ENCODE peak calls at places on chromosomes 16 and 17, in ten cellular contexts. V, C, M, B, X, Z, Y, L, H and W are unnamed samples.

GRCh38 chr17:5581655-5582054 is 2.7 kb downstream of the NLRP1 start:
- DNase-seq in B (no peak), X (no peak), Y (no peak), C (no peak), H (no peak), M (no peak), V (no peak), L (no peak), Z (no peak), W (no peak)

GRCh38 chr17:34382586-34383224 is 19.7 kb upstream of the CCL1 start:
- DNase-seq in Y (no peak), X (peak), Z (no peak), M (no peak), B (peak), V (no peak), C (no peak), H (no peak), L (no peak), W (no peak)

GRCh38 chr16:48366165-48367093 is 18.8 kb downstream of the SIAH1 start:
- DNase-seq in M (no peak), Z (peak), C (peak), V (no peak), B (peak), L (peak), Y (peak), X (peak), H (peak), W (no peak)

GRCh38 chr17:49439673-49440571 is 25.2 kb upstream of the PHB1 start:
- DNase-seq in Z (no peak), C (no peak), Y (no peak), M (no peak), L (no peak), H (no peak), V (no peak), B (peak), X (no peak), W (no peak)

GRCh38 chr17:47929218-47930000 is 12.0 kb upstream of the PNPO start:
- DNase-seq in X (no peak), L (no peak), B (no peak), Z (no peak), M (no peak), Y (no peak), V (peak), C (no peak), H (no peak), W (no peak)

GRCh38 chr16:80751167-80751566 is 53.2 kb downstream of the CDYL2 start:
- DNase-seq in H (peak), X (no peak), M (no peak), C (no peak), L (no peak), V (no peak), Z (peak), B (peak), Y (no peak), W (no peak)

GRCh38 chr17:1362065-1362848 is 37.8 kb downstream of the YWHAE start:
- DNase-seq in C (peak), M (no peak), Y (no peak), V (no peak), Z (no peak), X (peak), B (peak), L (no peak), H (no peak), W (no peak)

GRCh38 chr17:49576121-49576905 is 642 bp downstream of the NXPH3 start:
- DNase-seq in M (peak), B (peak), Y (peak), V (peak), X (no peak), L (peak), H (no peak), Z (no peak), C (peak), W (no peak)

GRCh38 chr17:7289256-7290032 is 5.0 kb downstream of the YBX2 start:
- DNase-seq in X (no peak), H (no peak), M (no peak), C (no peak), B (no peak), L (no peak), V (no peak), Y (no peak), Z (no peak), W (no peak)

GRCh38 chr17:80904036-80904435 is 87.6 kb upstream of the CHMP6 start:
- DNase-seq in M (no peak), C (no peak), L (no peak), Z (no peak), B (no peak), X (no peak), Y (no peak), H (no peak), V (no peak), W (no peak)

GRCh38 chr16:72927199-72928088 is 120.5 kb downstream of the ZFHX3 start:
- DNase-seq in H (peak), V (no peak), Y (no peak), X (no peak), M (no peak), C (no peak), L (peak), B (peak), Z (peak), W (no peak)

GRCh38 chr16:88811850-88812736 is at the start of gene APRT:
- DNase-seq in L (peak), B (peak), X (peak), Z (peak), M (peak), H (peak), Y (peak), C (peak), V (peak), W (peak)
- TF ChIP-seq CTCF in L (peak), B (no peak), X (peak), Z (peak), M (no peak), H (no peak), Y (no peak), C (peak), V (peak), W (peak)

GRCh38 chr16:24497405-24497804 is 42.0 kb upstream of the RBBP6 start:
- DNase-seq in H (peak), C (no peak), X (no peak), B (peak), Y (no peak), Z (peak), L (no peak), V (no peak), M (no peak), W (no peak)

GRCh38 chr16:24504467-24505345 is 34.7 kb upstream of the RBBP6 start:
- DNase-seq in M (peak), L (peak), V (no peak), X (peak), C (peak), H (peak), Z (peak), B (peak), Y (peak), W (peak)

GRCh38 chr16:24493859-24494258 is 45.5 kb upstream of the RBBP6 start:
- DNase-seq in H (no peak), M (no peak), B (no peak), Z (no peak), V (no peak), L (peak), C (no peak), Y (no peak), X (no peak), W (no peak)

DNA sequence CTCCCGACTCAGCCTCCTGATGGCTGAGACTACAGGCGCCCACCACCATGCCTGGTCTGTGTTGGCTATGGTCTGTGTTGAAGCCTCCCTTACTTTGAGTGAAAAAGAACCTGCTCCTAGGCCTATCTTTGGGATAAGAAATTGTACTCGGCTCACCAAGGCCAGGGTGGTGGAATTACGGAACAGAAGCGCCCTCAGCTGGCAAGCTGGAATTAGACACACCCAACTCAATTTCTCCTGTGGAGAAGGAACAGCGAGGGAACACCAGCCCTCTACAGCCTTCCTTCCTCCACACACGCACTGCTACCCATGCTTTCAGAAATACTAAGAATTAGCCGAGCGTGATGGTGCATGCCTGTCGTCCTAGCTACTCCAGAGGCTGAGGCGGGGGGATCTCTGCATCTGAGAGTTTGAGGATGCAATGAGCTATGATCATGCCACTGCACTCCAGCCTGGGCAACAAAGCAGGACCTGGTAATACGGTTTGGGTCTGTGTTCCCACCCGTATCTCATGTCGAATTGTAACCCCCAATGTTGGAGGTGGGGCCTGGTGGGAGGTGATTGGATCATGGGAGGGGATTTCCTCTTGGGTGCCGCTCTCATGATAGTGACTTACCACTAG is 40.1 kb upstream of the RBBP6 start:
- DNase-seq in H (no peak), Y (peak), V (no peak), B (peak), M (no peak), Z (peak), C (no peak), L (peak), X (peak), W (peak)
- TF ChIP-seq CTCF in H (peak), Y (peak), V (peak), B (peak), M (no peak), Z (peak), C (no peak), L (peak), X (no peak), W (peak)

GRCh38 chr17:51439395-51440229 is 179.3 kb downstream of the UTP18 start:
- DNase-seq in B (peak), H (no peak), Y (no peak), Z (no peak), X (no peak), M (no peak), C (no peak), L (no peak), V (no peak), W (no peak)

GRCh38 chr17:51434434-51435170 is 174.3 kb downstream of the UTP18 start:
- DNase-seq in C (no peak), H (no peak), B (no peak), M (no peak), V (no peak), L (peak), X (no peak), Z (no peak), Y (no peak), W (no peak)

GRCh38 chr17:51435171-51435552 is 174.8 kb downstream of the UTP18 start:
- DNase-seq in M (no peak), H (no peak), L (no peak), Y (no peak), X (no peak), B (no peak), C (no peak), V (no peak), Z (no peak), W (no peak)

GRCh38 chr17:51430581-51430980 is 170.2 kb downstream of the UTP18 start:
- DNase-seq in B (no peak), L (no peak), Z (no peak), Y (no peak), M (no peak), C (no peak), H (no peak), V (no peak), X (no peak), W (no peak)

DNA sequence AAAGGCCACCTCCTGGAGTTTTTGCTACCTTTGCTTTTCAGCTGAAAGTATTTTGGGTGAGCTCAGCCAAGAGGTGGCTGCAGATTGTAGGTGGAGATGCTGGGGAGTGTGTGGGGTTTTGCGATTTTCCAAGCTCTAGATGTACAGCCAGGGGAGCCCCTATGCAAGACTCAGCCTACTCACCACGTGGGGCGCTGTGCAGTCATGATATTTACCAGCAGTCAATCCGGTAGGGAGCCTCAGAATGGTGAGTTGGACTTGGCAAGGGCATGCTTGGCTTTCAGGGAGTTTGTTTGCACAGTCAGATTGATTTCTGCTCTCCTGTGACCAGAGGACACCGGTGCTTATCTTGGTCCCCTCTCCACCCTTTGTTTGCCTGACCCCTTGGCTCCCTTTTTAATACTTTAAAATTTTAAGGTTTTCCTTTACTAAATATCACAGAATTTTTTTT is 175.3 kb downstream of the UTP18 start:
- DNase-seq in M (peak), Y (peak), X (peak), L (peak), B (peak), C (no peak), V (peak), H (no peak), Z (no peak), W (peak)
- TF ChIP-seq CTCF in M (no peak), Y (peak), X (no peak), L (peak), B (peak), C (no peak), V (peak), H (no peak), Z (peak), W (peak)

DNA sequence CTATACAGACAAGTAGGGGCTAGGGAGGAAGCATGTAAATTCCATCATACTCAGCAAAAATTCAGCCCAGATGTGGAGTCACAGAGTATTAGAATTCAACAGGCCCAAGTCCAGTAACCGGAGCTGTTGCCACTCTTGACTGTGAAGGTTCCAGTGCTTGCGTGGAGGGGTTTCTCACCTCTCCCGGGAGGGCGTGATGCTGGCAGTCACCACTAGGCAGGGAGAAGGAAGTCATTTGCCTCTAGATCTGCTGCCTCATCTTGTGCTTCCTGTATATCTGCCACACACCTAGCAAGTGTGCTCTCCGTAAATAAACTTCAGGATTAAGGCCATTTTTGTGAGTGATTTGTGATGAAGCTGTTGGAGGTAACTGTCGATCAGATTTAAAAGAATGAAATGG is 1.0 kb upstream of the CKLF start:
- DNase-seq in C (peak), X (peak), L (peak), Y (peak), Z (no peak), B (peak), V (no peak), M (no peak), H (no peak), W (no peak)
- TF ChIP-seq CTCF in C (no peak), X (no peak), L (no peak), Y (no peak), Z (peak), B (peak), V (peak), M (no peak), H (peak), W (peak)

GRCh38 chr16:14490281-14490680 is 139.8 kb downstream of the PARN start:
- DNase-seq in V (no peak), M (no peak), C (no peak), H (no peak), Y (no peak), B (no peak), Z (no peak), X (no peak), L (no peak), W (no peak)

GRCh38 chr16:14487579-14487978 is 142.5 kb downstream of the PARN start:
- DNase-seq in B (no peak), C (no peak), V (no peak), Y (no peak), H (no peak), M (no peak), L (no peak), X (no peak), Z (no peak), W (no peak)

GRCh38 chr16:14491831-14492529 is 138.1 kb downstream of the PARN start:
- DNase-seq in C (no peak), Y (no peak), L (no peak), Z (no peak), M (no peak), V (no peak), X (no peak), B (no peak), H (no peak), W (no peak)

GRCh38 chr16:14486520-14487303 is 143.3 kb downstream of the PARN start:
- DNase-seq in L (peak), M (peak), X (no peak), Y (peak), C (no peak), Z (peak), B (peak), H (peak), V (peak), W (peak)

GRCh38 chr16:14489460-14489859 is 140.6 kb downstream of the PARN start:
- DNase-seq in Z (no peak), C (no peak), V (no peak), H (no peak), Y (no peak), L (peak), M (no peak), B (no peak), X (peak), W (no peak)
- TF ChIP-seq CTCF in Z (peak), C (no peak), V (peak), H (no peak), Y (peak), L (no peak), M (no peak), B (peak), X (peak), W (peak)

GRCh38 chr17:82318169-82318498 is 726 bp upstream of the CD7 start:
- DNase-seq in H (no peak), X (no peak), V (no peak), Z (no peak), B (no peak), M (no peak), C (no peak), Y (no peak), L (no peak), W (no peak)
- TF ChIP-seq CTCF in H (no peak), X (no peak), V (no peak), Z (no peak), B (no peak), M (no peak), C (no peak), Y (no peak), L (no peak), W (no peak)

GRCh38 chr17:63985387-63986140 is 12.6 kb upstream of the PRR29 start:
- DNase-seq in Z (no peak), B (no peak), H (no peak), V (no peak), L (no peak), M (no peak), Y (no peak), C (no peak), X (no peak), W (no peak)
- TF ChIP-seq CTCF in Z (no peak), B (no peak), H (no peak), V (no peak), L (no peak), M (no peak), Y (no peak), C (no peak), X (no peak), W (no peak)

GRCh38 chr16:57970971-57971370 is at the start of gene CNGB1:
- DNase-seq in Z (no peak), V (no peak), Y (no peak), M (no peak), L (no peak), C (no peak), H (no peak), B (no peak), X (no peak), W (no peak)
- TF ChIP-seq CTCF in Z (no peak), V (no peak), Y (no peak), M (no peak), L (no peak), C (no peak), H (no peak), B (no peak), X (no peak), W (no peak)

GRCh38 chr17:79707931-79708891 is 22.5 kb upstream of the ENPP7 start:
- DNase-seq in H (no peak), B (peak), X (peak), Z (peak), M (peak), Y (peak), V (no peak), L (peak), C (peak), W (peak)
- TF ChIP-seq CTCF in H (peak), B (peak), X (peak), Z (peak), M (peak), Y (peak), V (peak), L (peak), C (peak), W (peak)